ENCODE peak calls at places on chromosomes 6 and 20, in seven cellular contexts. H, R, D, I, K, T and Y are unnamed samples.

GRCh38 chr6:148274809-148275208 is 67.8 kb upstream of the SASH1 start:
- DNase-seq in H (no peak), R (no peak), D (no peak), I (no peak), K (no peak), T (no peak), Y (no peak)

GRCh38 chr20:56460459-56460858 is 8.0 kb upstream of the RTF2 start:
- DNase-seq in H (no peak), R (peak), D (no peak), I (no peak), K (no peak), T (no peak), Y (no peak)

GRCh38 chr6:163170294-163170883 is 244.1 kb upstream of the QKI start:
- DNase-seq in H (no peak), R (peak), D (peak), I (peak), K (peak), T (peak), Y (no peak)

GRCh38 chr20:24647713-24648112 is 178.3 kb downstream of the SYNDIG1 start:
- DNase-seq in H (no peak), R (no peak), D (no peak), I (no peak), K (no peak), T (no peak), Y (no peak)

GRCh38 chr6:14118444-14118843 is 872 bp downstream of the CD83 start:
- DNase-seq in H (no peak), R (peak), D (no peak), I (no peak), K (no peak), T (no peak), Y (no peak)

GRCh38 chr6:80205404-80205803 is 98.9 kb downstream of the BCKDHB start:
- DNase-seq in H (no peak), R (no peak), D (no peak), I (no peak), K (no peak), T (no peak), Y (no peak)

GRCh38 chr6:91911945-91912344 is 1325.1 kb upstream of the MAP3K7 start:
- DNase-seq in H (no peak), R (no peak), D (no peak), I (no peak), K (no peak), T (no peak), Y (no peak)

GRCh38 chr20:53124075-53124532 is 151.9 kb downstream of the TSHZ2 start:
- DNase-seq in H (no peak), R (no peak), D (no peak), I (peak), K (no peak), T (no peak), Y (no peak)

GRCh38 chr6:107421696-107422256 is 37.6 kb downstream of the PDSS2 start:
- DNase-seq in H (no peak), R (no peak), D (no peak), I (no peak), K (no peak), T (no peak), Y (no peak)

GRCh38 chr20:1383621-1384404 is 9.0 kb downstream of the FKBP1A start:
- DNase-seq in H (no peak), R (no peak), D (no peak), I (no peak), K (no peak), T (peak), Y (no peak)

GRCh38 chr6:56758120-56758519 is 115.4 kb upstream of the DST start:
- DNase-seq in H (no peak), R (no peak), D (no peak), I (peak), K (no peak), T (peak), Y (no peak)

GRCh38 chr20:1362484-1362883 is 30.4 kb downstream of the FKBP1A start:
- DNase-seq in H (no peak), R (no peak), D (no peak), I (no peak), K (no peak), T (no peak), Y (no peak)

GRCh38 chr6:105045546-105045945 is 88.6 kb downstream of the LIN28B start:
- DNase-seq in H (peak), R (no peak), D (peak), I (peak), K (no peak), T (peak), Y (peak)

GRCh38 chr20:38337561-38338140 is 8.6 kb upstream of the LBP start:
- DNase-seq in H (no peak), R (no peak), D (peak), I (peak), K (no peak), T (peak), Y (no peak)

GRCh38 chr6:68967549-68968300 is 332.6 kb downstream of the ADGRB3 start:
- DNase-seq in H (peak), R (peak), D (peak), I (peak), K (no peak), T (peak), Y (no peak)

GRCh38 chr6:11403035-11403601 is 134.4 kb upstream of the TMEM170B start:
- DNase-seq in H (no peak), R (no peak), D (no peak), I (no peak), K (no peak), T (no peak), Y (no peak)

GRCh38 chr6:4853782-4854511 is 77.7 kb downstream of the CDYL start:
- DNase-seq in H (peak), R (peak), D (peak), I (peak), K (no peak), T (peak), Y (peak)

GRCh38 chr20:38882600-38882999 is 43.6 kb upstream of the FAM83D start:
- DNase-seq in H (no peak), R (no peak), D (no peak), I (no peak), K (no peak), T (no peak), Y (no peak)

GRCh38 chr20:13822459-13822858 is 37.6 kb downstream of the NDUFAF5 start:
- DNase-seq in H (no peak), R (no peak), D (no peak), I (peak), K (no peak), T (no peak), Y (no peak)

GRCh38 chr6:170052991-170053821 is 237.7 kb downstream of the DLL1 start:
- DNase-seq in H (no peak), R (no peak), D (no peak), I (no peak), K (no peak), T (no peak), Y (no peak)

GRCh38 chr20:54657268-54657826 is 182.0 kb downstream of the DOK5 start:
- DNase-seq in H (no peak), R (no peak), D (no peak), I (no peak), K (no peak), T (no peak), Y (no peak)

GRCh38 chr20:12965880-12966270 is 42.9 kb upstream of the SPTLC3 start:
- DNase-seq in H (no peak), R (no peak), D (no peak), I (no peak), K (no peak), T (no peak), Y (no peak)

GRCh38 chr6:101879782-101880181 is 486.3 kb downstream of the GRIK2 start:
- DNase-seq in H (no peak), R (no peak), D (no peak), I (no peak), K (no peak), T (no peak), Y (no peak)

GRCh38 chr20:33664085-33664761 is 2.1 kb downstream of the C20orf144 start:
- DNase-seq in H (no peak), R (no peak), D (no peak), I (peak), K (no peak), T (no peak), Y (no peak)

GRCh38 chr20:7348253-7348652 is 580.8 kb downstream of the BMP2 start:
- DNase-seq in H (no peak), R (no peak), D (no peak), I (peak), K (no peak), T (no peak), Y (peak)

GRCh38 chr20:688809-689208 is 13.2 kb upstream of the SCRT2 start:
- DNase-seq in H (peak), R (no peak), D (no peak), I (peak), K (no peak), T (no peak), Y (no peak)

GRCh38 chr6:107550906-107551305 is 61.0 kb downstream of the SOBP start:
- DNase-seq in H (no peak), R (no peak), D (no peak), I (no peak), K (no peak), T (no peak), Y (no peak)

GRCh38 chr6:87483929-87484328 is 11.2 kb downstream of the SLC35A1 start:
- DNase-seq in H (peak), R (peak), D (no peak), I (peak), K (no peak), T (peak), Y (no peak)

GRCh38 chr6:17098538-17098937 is 3.3 kb upstream of the STMND1 start:
- DNase-seq in H (peak), R (no peak), D (no peak), I (peak), K (no peak), T (peak), Y (no peak)

GRCh38 chr6:113758725-113759576 is 98.2 kb upstream of the MARCKS start:
- DNase-seq in H (peak), R (no peak), D (no peak), I (no peak), K (no peak), T (peak), Y (no peak)

GRCh38 chr6:114521926-114522325 is 179.1 kb upstream of the HS3ST5 start:
- DNase-seq in H (no peak), R (no peak), D (no peak), I (no peak), K (no peak), T (no peak), Y (no peak)

GRCh38 chr20:17498181-17498580 is 33.0 kb downstream of the BFSP1 start:
- DNase-seq in H (peak), R (no peak), D (no peak), I (peak), K (no peak), T (peak), Y (no peak)

GRCh38 chr6:87731818-87732661 is 30.0 kb upstream of the AKIRIN2 start:
- DNase-seq in H (peak), R (peak), D (peak), I (peak), K (peak), T (peak), Y (peak)

GRCh38 chr20:539848-540247 is 3.7 kb downstream of the CSNK2A1 start:
- DNase-seq in H (peak), R (no peak), D (no peak), I (peak), K (no peak), T (peak), Y (no peak)

GRCh38 chr6:52887912-52888535 is 21.5 kb downstream of the GSTA3 start:
- DNase-seq in H (peak), R (no peak), D (no peak), I (peak), K (no peak), T (peak), Y (no peak)

GRCh38 chr6:169890049-169890448 is 138.6 kb downstream of the ERMARD start:
- DNase-seq in H (no peak), R (no peak), D (no peak), I (no peak), K (no peak), T (no peak), Y (no peak)

GRCh38 chr20:18527836-18528235 is 20.1 kb downstream of the SEC23B start:
- DNase-seq in H (peak), R (no peak), D (no peak), I (peak), K (no peak), T (peak), Y (no peak)

GRCh38 chr6:38214159-38214558 is 394.6 kb downstream of the ZFAND3 start:
- DNase-seq in H (no peak), R (no peak), D (no peak), I (no peak), K (no peak), T (no peak), Y (no peak)

GRCh38 chr6:126937426-126937825 is 181.0 kb upstream of the RSPO3 start:
- DNase-seq in H (no peak), R (no peak), D (no peak), I (peak), K (no peak), T (no peak), Y (no peak)

GRCh38 chr6:168100803-168101095 is 21.7 kb upstream of the FRMD1 start:
- DNase-seq in H (no peak), R (no peak), D (no peak), I (no peak), K (no peak), T (no peak), Y (no peak)

GRCh38 chr6:161105408-161105807 is 113.8 kb downstream of the MAP3K4 start:
- DNase-seq in H (no peak), R (no peak), D (no peak), I (peak), K (no peak), T (peak), Y (peak)
- H3K27ac ChIP-seq in H (no peak), R (no peak), D (no peak), I (peak), K (no peak), T (peak), Y (peak)

GRCh38 chr20:3804781-3805180 is 8.7 kb downstream of the CDC25B start:
- DNase-seq in H (no peak), R (no peak), D (no peak), I (no peak), K (peak), T (no peak), Y (no peak)
- H3K27ac ChIP-seq in H (peak), R (peak), D (peak), I (no peak), K (peak), T (no peak), Y (peak)

DNA sequence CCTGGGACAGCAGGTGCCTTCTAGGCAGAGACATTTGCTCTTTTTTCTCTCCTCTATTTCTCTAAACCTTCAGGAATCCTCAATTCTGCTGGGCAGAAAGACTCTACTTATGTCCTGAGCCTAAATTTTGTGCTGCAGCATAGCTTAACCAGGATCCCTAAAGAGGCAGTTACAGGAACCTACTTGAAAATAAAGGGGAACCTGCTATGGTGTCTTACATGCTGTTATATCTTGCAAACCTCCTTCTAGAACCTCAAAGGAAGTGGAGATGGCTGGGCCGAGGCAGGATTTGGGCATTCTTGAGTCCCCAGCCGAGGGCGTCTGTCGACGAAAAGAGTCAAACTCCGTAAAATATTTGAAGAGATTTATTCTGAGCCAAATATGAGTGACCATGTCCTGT is 17.1 kb upstream of the GMNN start:
- DNase-seq in H (no peak), R (no peak), D (no peak), I (no peak), K (no peak), T (no peak), Y (no peak)
- H3K27ac ChIP-seq in H (no peak), R (no peak), D (no peak), I (no peak), K (no peak), T (no peak), Y (no peak)

DNA sequence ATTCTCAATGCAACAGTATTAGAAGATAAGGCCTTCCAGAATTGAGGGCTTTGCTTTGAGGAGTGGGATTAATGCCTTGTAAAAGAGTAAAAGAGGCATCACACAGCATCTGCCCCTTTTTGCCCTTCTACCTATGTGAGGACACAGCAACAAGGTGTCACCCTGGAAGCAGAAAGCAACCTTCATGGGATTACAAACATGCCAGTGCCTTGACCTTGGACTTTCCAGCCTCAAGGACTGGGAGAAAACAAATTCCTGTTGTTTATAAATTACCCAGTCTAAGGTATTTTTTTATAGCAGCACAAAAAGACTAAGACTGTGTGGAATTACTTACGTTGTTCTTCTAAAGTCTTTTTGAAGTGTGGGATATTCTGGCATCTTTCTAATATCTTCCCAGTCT is 150.0 kb upstream of the SLC22A16 start:
- DNase-seq in H (no peak), R (no peak), D (no peak), I (no peak), K (no peak), T (no peak), Y (no peak)
- H3K27ac ChIP-seq in H (no peak), R (no peak), D (no peak), I (no peak), K (no peak), T (peak), Y (no peak)

GRCh38 chr6:129238991-129239390 is 356.1 kb downstream of the LAMA2 start:
- DNase-seq in H (no peak), R (no peak), D (no peak), I (no peak), K (no peak), T (no peak), Y (no peak)

GRCh38 chr6:129235167-129236072 is 352.5 kb downstream of the LAMA2 start:
- DNase-seq in H (no peak), R (no peak), D (no peak), I (peak), K (no peak), T (no peak), Y (no peak)

GRCh38 chr6:129233458-129234134 is 350.7 kb downstream of the LAMA2 start:
- DNase-seq in H (no peak), R (no peak), D (no peak), I (no peak), K (no peak), T (no peak), Y (no peak)

GRCh38 chr6:129239825-129240491 is 357.0 kb downstream of the LAMA2 start:
- DNase-seq in H (no peak), R (no peak), D (no peak), I (no peak), K (no peak), T (peak), Y (peak)

DNA sequence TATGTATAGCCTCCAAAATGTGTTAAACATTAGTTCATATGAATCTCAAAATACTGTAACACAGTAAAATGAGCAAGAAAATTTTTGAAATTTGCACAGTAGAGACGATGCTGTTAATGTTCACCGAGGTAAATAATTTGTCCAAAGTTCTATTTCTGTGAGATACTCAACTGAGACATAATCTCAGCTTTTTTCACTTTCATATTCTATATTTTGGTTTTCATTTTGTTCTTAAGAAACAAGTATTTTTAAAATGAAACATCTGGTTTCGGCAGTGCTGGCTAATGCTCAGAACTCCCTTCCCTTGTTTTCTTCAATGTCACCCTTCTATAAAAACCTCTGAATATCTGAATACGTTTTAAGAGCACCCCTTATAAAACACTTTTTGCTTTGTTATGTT is 353.2 kb downstream of the LAMA2 start:
- DNase-seq in H (no peak), R (no peak), D (no peak), I (no peak), K (no peak), T (no peak), Y (no peak)
- H3K27ac ChIP-seq in H (no peak), R (no peak), D (no peak), I (no peak), K (no peak), T (no peak), Y (no peak)